ENCODE peak calls at places on chromosomes 11 and 22, in nine cellular contexts. E, D, V, L, P, B, C, Y and H are unnamed samples.

GRCh38 chr11:44568706-44569473 is 3.4 kb downstream of the CD82 start:
- DNase-seq in E (peak; percentile 77), D (peak; percentile 80), V (peak; percentile 89), L (peak; percentile 43), P (peak; percentile 96), B (peak; percentile 89), C (peak; percentile 82), Y (peak; percentile 69), H (no peak)

GRCh38 chr22:22171357-22172218 is 73.0 kb upstream of the VPREB1 start:
- DNase-seq in E (no peak), D (no peak), V (no peak), L (peak; percentile 52), P (no peak), B (no peak), C (no peak), Y (no peak), H (no peak)

GRCh38 chr11:63532799-63533475 is 3.7 kb upstream of the PLAAT4 start:
- DNase-seq in E (no peak), D (no peak), V (no peak), L (no peak), P (no peak), B (no peak), C (no peak), Y (no peak), H (peak; percentile 29)

GRCh38 chr11:40328890-40329617 is 1130.4 kb downstream of the LRRC4C start:
- DNase-seq in E (no peak), D (peak; percentile 99), V (no peak), L (peak; percentile 98), P (peak; percentile 100), B (no peak), C (no peak), Y (no peak), H (no peak)

GRCh38 chr11:65454696-65455456 is 32.3 kb downstream of the NEAT1 start:
- DNase-seq in E (peak; percentile 61), D (peak; percentile 82), V (peak; percentile 92), L (peak; percentile 88), P (peak; percentile 90), B (peak; percentile 75), C (peak; percentile 69), Y (peak; percentile 76), H (peak; percentile 46)

GRCh38 chr11:134800130-134800529 is 388.1 kb upstream of the B3GAT1 start:
- DNase-seq in E (no peak), D (no peak), V (no peak), L (no peak), P (no peak), B (no peak), C (no peak), Y (no peak), H (no peak)

GRCh38 chr11:79092791-79093313 is 348.0 kb downstream of the TENM4 start:
- DNase-seq in E (no peak), D (peak; percentile 98), V (no peak), L (peak; percentile 67), P (peak; percentile 90), B (no peak), C (no peak), Y (no peak), H (no peak)

GRCh38 chr22:31538815-31539214 is 42.5 kb downstream of the SFI1 start:
- DNase-seq in E (no peak), D (no peak), V (peak; percentile 63), L (no peak), P (no peak), B (peak; percentile 21), C (no peak), Y (no peak), H (no peak)

GRCh38 chr11:1701041-1701807 is 4.2 kb downstream of the KRTAP5-6 start:
- DNase-seq in E (peak; percentile 2), D (no peak), V (peak; percentile 39), L (no peak), P (peak; percentile 4), B (no peak), C (no peak), Y (no peak), H (no peak)

GRCh38 chr11:74538680-74539079 is 45.2 kb upstream of the LIPT2 start:
- DNase-seq in E (no peak), D (no peak), V (no peak), L (no peak), P (no peak), B (no peak), C (no peak), Y (no peak), H (no peak)